ENCODE peak calls at places on chromosomes 6 and 20, in seven cellular contexts. One of them, this sample, is unnamed.
A peak's percentile ranks its signal among the peaks of the same experiment; 100 is the strongest.

GRCh38 chr6:49713346-49713745 is at the start of gene CRISP2:
- DNase-seq in fibroblast of lung: no peak
- DNase-seq in fibroblast of mammary gland: no peak
- DNase-seq in cardiac fibroblast: no peak
- DNase-seq in GM12865: no peak
- DNase-seq in epithelial cell of esophagus: no peak
- DNase-seq in uterus: no peak
- DNase-seq in this sample: no peak

GRCh38 chr6:48111575-48111974 is 578 bp upstream of the PTCHD4 start:
- DNase-seq in uterus: no peak
- DNase-seq in fibroblast of lung: peak; percentile 42
- DNase-seq in cardiac fibroblast: peak; percentile 20
- DNase-seq in fibroblast of mammary gland: no peak
- DNase-seq in GM12865: no peak
- DNase-seq in epithelial cell of esophagus: peak; percentile 30
- DNase-seq in this sample: no peak

GRCh38 chr6:37173573-37174195 is 3.7 kb downstream of the PIM1 start:
- DNase-seq in fibroblast of lung: no peak
- DNase-seq in epithelial cell of esophagus: peak; percentile 24
- DNase-seq in uterus: peak; percentile 46
- DNase-seq in cardiac fibroblast: no peak
- DNase-seq in fibroblast of mammary gland: peak; percentile 31
- DNase-seq in GM12865: no peak
- DNase-seq in this sample: no peak

GRCh38 chr20:47493175-47493953 is 8.3 kb upstream of the NCOA3 start:
- DNase-seq in fibroblast of lung: peak; percentile 70
- DNase-seq in cardiac fibroblast: peak; percentile 76
- DNase-seq in epithelial cell of esophagus: peak; percentile 86
- DNase-seq in uterus: peak; percentile 92
- DNase-seq in GM12865: peak; percentile 75
- DNase-seq in fibroblast of mammary gland: peak; percentile 77
- DNase-seq in this sample: no peak

GRCh38 chr6:90098025-90098474 is 198.6 kb downstream of the BACH2 start:
- DNase-seq in uterus: peak; percentile 89
- DNase-seq in fibroblast of lung: peak; percentile 99
- DNase-seq in fibroblast of mammary gland: peak; percentile 93
- DNase-seq in epithelial cell of esophagus: peak; percentile 96
- DNase-seq in cardiac fibroblast: peak; percentile 81
- DNase-seq in GM12865: no peak
- DNase-seq in this sample: peak; percentile 79

GRCh38 chr6:159451051-159451450 is 242.0 kb downstream of the SOD2 start:
- DNase-seq in GM12865: no peak
- DNase-seq in fibroblast of mammary gland: peak; percentile 61
- DNase-seq in epithelial cell of esophagus: peak; percentile 28
- DNase-seq in fibroblast of lung: peak; percentile 54
- DNase-seq in uterus: no peak
- DNase-seq in cardiac fibroblast: peak; percentile 14
- DNase-seq in this sample: peak; percentile 81

GRCh38 chr6:46046558-46047169 is 31.0 kb upstream of the CLIC5 start:
- DNase-seq in fibroblast of mammary gland: no peak
- DNase-seq in GM12865: no peak
- DNase-seq in epithelial cell of esophagus: no peak
- DNase-seq in cardiac fibroblast: no peak
- DNase-seq in uterus: no peak
- DNase-seq in fibroblast of lung: no peak
- DNase-seq in this sample: no peak

GRCh38 chr6:30612213-30612612 is 4.8 kb downstream of the PPP1R10 start:
- DNase-seq in GM12865: no peak
- DNase-seq in fibroblast of lung: peak; percentile 29
- DNase-seq in epithelial cell of esophagus: peak; percentile 45
- DNase-seq in uterus: no peak
- DNase-seq in fibroblast of mammary gland: peak; percentile 61
- DNase-seq in cardiac fibroblast: peak; percentile 59
- DNase-seq in this sample: peak; percentile 31

GRCh38 chr20:5969348-5969935 is 19.0 kb downstream of the MCM8 start:
- DNase-seq in cardiac fibroblast: no peak
- DNase-seq in GM12865: no peak
- DNase-seq in uterus: no peak
- DNase-seq in fibroblast of lung: no peak
- DNase-seq in epithelial cell of esophagus: no peak
- DNase-seq in fibroblast of mammary gland: no peak
- DNase-seq in this sample: no peak

GRCh38 chr20:48632825-48633619 is 194.8 kb downstream of the PREX1 start:
- DNase-seq in epithelial cell of esophagus: no peak
- DNase-seq in cardiac fibroblast: no peak
- DNase-seq in fibroblast of lung: no peak
- DNase-seq in uterus: no peak
- DNase-seq in GM12865: no peak
- DNase-seq in fibroblast of mammary gland: no peak
- DNase-seq in this sample: no peak

GRCh38 chr6:136403166-136403980 is 113.7 kb upstream of the BCLAF1 start:
- DNase-seq in uterus: peak; percentile 56
- DNase-seq in GM12865: no peak
- DNase-seq in cardiac fibroblast: peak; percentile 96
- DNase-seq in fibroblast of lung: peak; percentile 97
- DNase-seq in fibroblast of mammary gland: peak; percentile 99
- DNase-seq in epithelial cell of esophagus: peak; percentile 95
- DNase-seq in this sample: no peak

GRCh38 chr6:18087396-18088165 is 34.9 kb downstream of the NHLRC1 start:
- DNase-seq in cardiac fibroblast: no peak
- DNase-seq in GM12865: no peak
- DNase-seq in epithelial cell of esophagus: no peak
- DNase-seq in uterus: no peak
- DNase-seq in fibroblast of lung: no peak
- DNase-seq in fibroblast of mammary gland: no peak
- DNase-seq in this sample: no peak

GRCh38 chr6:148866657-148867268 is 119.9 kb downstream of the UST start:
- DNase-seq in uterus: no peak
- DNase-seq in fibroblast of mammary gland: no peak
- DNase-seq in epithelial cell of esophagus: no peak
- DNase-seq in cardiac fibroblast: no peak
- DNase-seq in fibroblast of lung: no peak
- DNase-seq in GM12865: peak; percentile 70
- DNase-seq in this sample: no peak

GRCh38 chr6:89079611-89080213 is 839 bp upstream of the PNRC1 start:
- DNase-seq in uterus: peak; percentile 61
- DNase-seq in cardiac fibroblast: peak; percentile 83
- DNase-seq in fibroblast of lung: peak; percentile 70
- DNase-seq in epithelial cell of esophagus: peak; percentile 57
- DNase-seq in fibroblast of mammary gland: peak; percentile 74
- DNase-seq in GM12865: peak; percentile 74
- DNase-seq in this sample: no peak

GRCh38 chr6:144659202-144659731 is 374.1 kb downstream of the UTRN start:
- DNase-seq in fibroblast of mammary gland: peak; percentile 54
- DNase-seq in GM12865: peak; percentile 45
- DNase-seq in cardiac fibroblast: peak; percentile 63
- DNase-seq in uterus: peak; percentile 51
- DNase-seq in fibroblast of lung: peak; percentile 44
- DNase-seq in epithelial cell of esophagus: no peak
- DNase-seq in this sample: peak; percentile 63

GRCh38 chr20:4545526-4545925 is 176.2 kb upstream of the PRND start:
- DNase-seq in cardiac fibroblast: peak; percentile 36
- DNase-seq in GM12865: no peak
- DNase-seq in uterus: no peak
- DNase-seq in fibroblast of lung: peak; percentile 84
- DNase-seq in fibroblast of mammary gland: peak; percentile 61
- DNase-seq in epithelial cell of esophagus: no peak
- DNase-seq in this sample: no peak

GRCh38 chr6:107506145-107506544 is 16.2 kb downstream of the SOBP start:
- DNase-seq in fibroblast of lung: no peak
- DNase-seq in uterus: no peak
- DNase-seq in GM12865: no peak
- DNase-seq in epithelial cell of esophagus: peak; percentile 36
- DNase-seq in cardiac fibroblast: no peak
- DNase-seq in fibroblast of mammary gland: no peak
- DNase-seq in this sample: no peak

GRCh38 chr20:10786678-10787077 is 112.9 kb upstream of the JAG1 start:
- DNase-seq in fibroblast of lung: no peak
- DNase-seq in epithelial cell of esophagus: no peak
- DNase-seq in fibroblast of mammary gland: no peak
- DNase-seq in GM12865: no peak
- DNase-seq in uterus: no peak
- DNase-seq in cardiac fibroblast: no peak
- DNase-seq in this sample: no peak

GRCh38 chr6:110471966-110472365 is 4.4 kb downstream of the SLC22A16 start:
- DNase-seq in fibroblast of lung: no peak
- DNase-seq in cardiac fibroblast: no peak
- DNase-seq in uterus: no peak
- DNase-seq in fibroblast of mammary gland: no peak
- DNase-seq in GM12865: no peak
- DNase-seq in epithelial cell of esophagus: no peak
- DNase-seq in this sample: no peak

GRCh38 chr20:41480054-41480770 is 113.6 kb upstream of the EMILIN3 start:
- DNase-seq in fibroblast of mammary gland: no peak
- DNase-seq in fibroblast of lung: no peak
- DNase-seq in GM12865: peak; percentile 4
- DNase-seq in cardiac fibroblast: peak; percentile 27
- DNase-seq in epithelial cell of esophagus: no peak
- DNase-seq in uterus: no peak
- DNase-seq in this sample: no peak

GRCh38 chr6:26304213-26305096 is 60.5 kb upstream of the BTN3A2 start:
- DNase-seq in fibroblast of mammary gland: peak; percentile 81
- DNase-seq in epithelial cell of esophagus: peak; percentile 52
- DNase-seq in cardiac fibroblast: peak; percentile 90
- DNase-seq in fibroblast of lung: peak; percentile 56
- DNase-seq in GM12865: peak; percentile 84
- DNase-seq in uterus: peak; percentile 34
- DNase-seq in this sample: no peak

DNA sequence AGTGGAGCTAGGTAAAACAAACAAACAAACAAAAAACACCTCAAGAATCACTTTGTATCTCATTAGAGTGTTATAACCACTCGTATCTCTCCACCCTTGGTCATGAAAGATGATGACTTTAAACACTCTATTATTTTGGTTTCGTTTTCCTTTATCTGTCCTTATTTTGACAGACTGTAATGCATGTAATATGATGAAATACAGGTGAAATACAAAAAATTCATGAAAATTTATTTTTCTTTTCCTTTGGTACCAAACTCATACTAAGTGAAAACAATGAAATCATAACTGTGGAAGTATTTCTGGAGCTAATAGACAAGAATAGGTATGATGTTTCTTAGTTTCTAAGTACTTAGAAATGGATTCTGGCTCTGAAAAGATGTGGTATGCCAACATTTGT is 4.1 kb downstream of the OR12D2 start:
- DNase-seq in fibroblast of lung: no peak
- DNase-seq in uterus: no peak
- DNase-seq in GM12865: no peak
- DNase-seq in epithelial cell of esophagus: no peak
- DNase-seq in fibroblast of mammary gland: no peak
- DNase-seq in cardiac fibroblast: no peak
- DNase-seq in this sample: no peak
- H3K4me3 ChIP-seq in fibroblast of lung: no peak overlapping the region
- H3K4me3 ChIP-seq in uterus: no peak overlapping the region
- H3K4me3 ChIP-seq in GM12865: no peak overlapping the region
- H3K4me3 ChIP-seq in epithelial cell of esophagus: no peak overlapping the region
- H3K4me3 ChIP-seq in fibroblast of mammary gland: no peak overlapping the region
- H3K4me3 ChIP-seq in cardiac fibroblast: no peak overlapping the region
- H3K4me3 ChIP-seq in this sample: no peak overlapping the region

DNA sequence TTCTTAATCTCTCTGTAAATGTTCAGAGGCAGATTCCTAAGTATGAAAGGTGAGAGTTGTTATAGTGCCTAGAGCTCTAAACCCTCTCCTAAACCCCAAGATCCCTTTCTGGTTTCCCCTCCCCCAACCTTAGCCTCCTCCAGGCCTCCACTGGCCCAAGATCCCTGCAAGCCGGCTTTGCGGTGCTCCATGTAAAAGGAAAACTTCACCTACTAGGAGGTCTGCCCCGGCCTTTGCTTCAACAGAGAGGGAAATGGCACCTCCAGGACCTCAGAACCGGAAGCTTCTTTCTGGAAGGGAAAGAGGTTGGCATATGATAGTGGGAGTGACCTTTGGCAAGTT is 2.3 kb downstream of the RRBP1 start:
- DNase-seq in epithelial cell of esophagus: no peak
- DNase-seq in fibroblast of mammary gland: no peak
- DNase-seq in cardiac fibroblast: no peak
- DNase-seq in fibroblast of lung: no peak
- DNase-seq in GM12865: no peak
- DNase-seq in uterus: no peak
- DNase-seq in this sample: no peak
- H3K4me3 ChIP-seq in epithelial cell of esophagus: no peak overlapping the region
- H3K4me3 ChIP-seq in fibroblast of mammary gland: no peak overlapping the region
- H3K4me3 ChIP-seq in cardiac fibroblast: peak overlapping the region; percentile 67
- H3K4me3 ChIP-seq in fibroblast of lung: peak overlapping the region; percentile 74
- H3K4me3 ChIP-seq in GM12865: no peak overlapping the region
- H3K4me3 ChIP-seq in uterus: no peak overlapping the region
- H3K4me3 ChIP-seq in this sample: no peak overlapping the region

GRCh38 chr20:33686984-33687366 is 790 bp upstream of the E2F1 start:
- DNase-seq in GM12865: no peak
- DNase-seq in fibroblast of lung: no peak
- DNase-seq in epithelial cell of esophagus: no peak
- DNase-seq in uterus: no peak
- DNase-seq in cardiac fibroblast: no peak
- DNase-seq in fibroblast of mammary gland: no peak
- DNase-seq in this sample: no peak

GRCh38 chr20:33685328-33686007 is 717 bp downstream of the E2F1 start:
- DNase-seq in uterus: peak; percentile 16
- DNase-seq in epithelial cell of esophagus: no peak
- DNase-seq in fibroblast of lung: no peak
- DNase-seq in fibroblast of mammary gland: peak; percentile 29
- DNase-seq in GM12865: peak; percentile 91
- DNase-seq in cardiac fibroblast: no peak
- DNase-seq in this sample: peak; percentile 37

GRCh38 chr20:33687370-33687915 is 1.3 kb upstream of the E2F1 start:
- DNase-seq in uterus: no peak
- DNase-seq in cardiac fibroblast: peak; percentile 67
- DNase-seq in epithelial cell of esophagus: no peak
- DNase-seq in fibroblast of lung: peak; percentile 39
- DNase-seq in GM12865: no peak
- DNase-seq in fibroblast of mammary gland: peak; percentile 69
- DNase-seq in this sample: peak; percentile 26

GRCh38 chr20:33686008-33686983 is at the start of gene E2F1:
- DNase-seq in fibroblast of lung: peak; percentile 89
- DNase-seq in GM12865: peak; percentile 97
- DNase-seq in cardiac fibroblast: peak; percentile 87
- DNase-seq in uterus: peak; percentile 92
- DNase-seq in epithelial cell of esophagus: peak; percentile 95
- DNase-seq in fibroblast of mammary gland: peak; percentile 82
- DNase-seq in this sample: peak; percentile 75

GRCh38 chr20:33684533-33685327 is 1.5 kb downstream of the E2F1 start:
- DNase-seq in GM12865: peak; percentile 43
- DNase-seq in epithelial cell of esophagus: no peak
- DNase-seq in fibroblast of mammary gland: no peak
- DNase-seq in fibroblast of lung: no peak
- DNase-seq in cardiac fibroblast: no peak
- DNase-seq in uterus: peak; percentile 25
- DNase-seq in this sample: no peak
- H3K4me3 ChIP-seq in GM12865: peak overlapping the region; percentile 54
- H3K4me3 ChIP-seq in epithelial cell of esophagus: peak overlapping the region; percentile 39
- H3K4me3 ChIP-seq in fibroblast of mammary gland: peak overlapping the region; percentile 59
- H3K4me3 ChIP-seq in fibroblast of lung: no peak overlapping the region
- H3K4me3 ChIP-seq in cardiac fibroblast: no peak overlapping the region
- H3K4me3 ChIP-seq in uterus: no peak overlapping the region
- H3K4me3 ChIP-seq in this sample: peak overlapping the region; percentile 68

DNA sequence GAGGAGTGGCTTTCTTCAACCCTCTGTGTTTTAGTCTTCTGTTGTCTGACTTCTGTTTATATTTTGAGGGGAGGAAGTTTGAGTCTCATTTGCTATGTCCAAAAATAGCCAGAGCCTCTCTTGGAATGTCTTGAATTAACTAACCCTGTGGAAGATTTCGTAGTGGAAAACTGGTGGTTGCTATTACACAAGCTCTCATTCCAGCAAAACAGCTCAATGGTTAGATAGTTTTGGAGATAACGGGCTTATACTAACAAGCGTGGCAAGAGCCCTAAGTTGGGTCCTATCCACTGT is 1.6 kb downstream of the CCN2 start:
- DNase-seq in uterus: no peak
- DNase-seq in epithelial cell of esophagus: no peak
- DNase-seq in cardiac fibroblast: peak; percentile 93
- DNase-seq in fibroblast of mammary gland: peak; percentile 88
- DNase-seq in GM12865: no peak
- DNase-seq in fibroblast of lung: peak; percentile 92
- DNase-seq in this sample: peak; percentile 86
- H3K4me3 ChIP-seq in uterus: peak overlapping the region; percentile 78
- H3K4me3 ChIP-seq in epithelial cell of esophagus: peak overlapping the region; percentile 41
- H3K4me3 ChIP-seq in cardiac fibroblast: peak overlapping the region; percentile 74
- H3K4me3 ChIP-seq in fibroblast of mammary gland: peak overlapping the region; percentile 66
- H3K4me3 ChIP-seq in GM12865: no peak overlapping the region
- H3K4me3 ChIP-seq in fibroblast of lung: peak overlapping the region; percentile 87
- H3K4me3 ChIP-seq in this sample: peak overlapping the region; percentile 82

This sample was measured in SJSA1.